ENCODE peak calls at places on chromosomes 11 and 22, in six cellular contexts. One of them, this sample, is unnamed.
A peak's percentile ranks its signal among the peaks of the same experiment; 100 is the strongest.

GRCh38 chr11:132357811-132358572 is 987.6 kb downstream of the NTM start:
- DNase-seq in Peyer's patch: no peak
- DNase-seq in osteoblast: no peak
- DNase-seq in lower lobe of right lung: no peak
- DNase-seq in sigmoid colon: no peak
- DNase-seq in adrenal gland: no peak
- DNase-seq in this sample: no peak

GRCh38 chr22:46300491-46300890 is 3.8 kb downstream of the GTSE1 start:
- DNase-seq in lower lobe of right lung: peak; percentile 32
- DNase-seq in adrenal gland: no peak
- DNase-seq in osteoblast: no peak
- DNase-seq in sigmoid colon: no peak
- DNase-seq in Peyer's patch: peak; percentile 8
- DNase-seq in this sample: no peak

GRCh38 chr11:127106938-127107337 is 106.4 kb upstream of the KIRREL3 start:
- DNase-seq in adrenal gland: no peak
- DNase-seq in sigmoid colon: no peak
- DNase-seq in Peyer's patch: no peak
- DNase-seq in lower lobe of right lung: no peak
- DNase-seq in osteoblast: no peak
- DNase-seq in this sample: no peak

GRCh38 chr11:15114501-15115475 is at the start of gene INSC:
- DNase-seq in Peyer's patch: no peak
- DNase-seq in sigmoid colon: no peak
- DNase-seq in lower lobe of right lung: no peak
- DNase-seq in adrenal gland: no peak
- DNase-seq in osteoblast: peak; percentile 82
- DNase-seq in this sample: no peak

GRCh38 chr22:50605349-50606074 is 4.9 kb downstream of the MAPK8IP2 start:
- DNase-seq in osteoblast: peak; percentile 72
- DNase-seq in sigmoid colon: no peak
- DNase-seq in adrenal gland: no peak
- DNase-seq in lower lobe of right lung: no peak
- DNase-seq in Peyer's patch: no peak
- DNase-seq in this sample: no peak

GRCh38 chr22:31447337-31447736 is 42.3 kb downstream of the EIF4ENIF1 start:
- DNase-seq in adrenal gland: peak; percentile 73
- DNase-seq in osteoblast: no peak
- DNase-seq in lower lobe of right lung: no peak
- DNase-seq in Peyer's patch: no peak
- DNase-seq in sigmoid colon: no peak
- DNase-seq in this sample: no peak

GRCh38 chr22:50729391-50730012 is 8.5 kb upstream of the ACR start:
- DNase-seq in Peyer's patch: no peak
- DNase-seq in lower lobe of right lung: peak; percentile 39
- DNase-seq in sigmoid colon: peak; percentile 59
- DNase-seq in osteoblast: peak; percentile 90
- DNase-seq in adrenal gland: peak; percentile 8
- DNase-seq in this sample: peak; percentile 33

GRCh38 chr11:13954591-13954990 is 7.9 kb upstream of the SPON1 start:
- DNase-seq in Peyer's patch: no peak
- DNase-seq in sigmoid colon: no peak
- DNase-seq in lower lobe of right lung: no peak
- DNase-seq in adrenal gland: no peak
- DNase-seq in osteoblast: no peak
- DNase-seq in this sample: no peak

GRCh38 chr11:100434821-100435641 is 252.1 kb upstream of the ARHGAP42 start:
- DNase-seq in adrenal gland: no peak
- DNase-seq in lower lobe of right lung: no peak
- DNase-seq in osteoblast: no peak
- DNase-seq in Peyer's patch: no peak
- DNase-seq in sigmoid colon: no peak
- DNase-seq in this sample: no peak

GRCh38 chr11:47944555-47945128 is 35.7 kb upstream of the PTPRJ start:
- DNase-seq in osteoblast: peak; percentile 8
- DNase-seq in adrenal gland: no peak
- DNase-seq in lower lobe of right lung: no peak
- DNase-seq in sigmoid colon: no peak
- DNase-seq in Peyer's patch: no peak
- DNase-seq in this sample: no peak

GRCh38 chr22:48744967-48745841 is 1082.5 kb downstream of the BRD1 start:
- DNase-seq in sigmoid colon: no peak
- DNase-seq in osteoblast: peak; percentile 42
- DNase-seq in lower lobe of right lung: no peak
- DNase-seq in adrenal gland: no peak
- DNase-seq in Peyer's patch: no peak
- DNase-seq in this sample: no peak

GRCh38 chr11:105206633-105207032 is 67.1 kb upstream of the CARD18 start:
- DNase-seq in osteoblast: no peak
- DNase-seq in adrenal gland: no peak
- DNase-seq in sigmoid colon: no peak
- DNase-seq in lower lobe of right lung: no peak
- DNase-seq in Peyer's patch: no peak
- DNase-seq in this sample: peak; percentile 16

GRCh38 chr11:85855341-85855656 is at the start of gene CCDC83:
- DNase-seq in Peyer's patch: no peak
- DNase-seq in sigmoid colon: no peak
- DNase-seq in osteoblast: no peak
- DNase-seq in adrenal gland: no peak
- DNase-seq in lower lobe of right lung: no peak
- DNase-seq in this sample: no peak

GRCh38 chr11:60165538-60165937 is 17.3 kb downstream of the MS4A6A start:
- DNase-seq in sigmoid colon: no peak
- DNase-seq in osteoblast: no peak
- DNase-seq in Peyer's patch: no peak
- DNase-seq in lower lobe of right lung: no peak
- DNase-seq in adrenal gland: no peak
- DNase-seq in this sample: no peak

GRCh38 chr11:70301191-70301590 is 30.7 kb downstream of the PPFIA1 start:
- DNase-seq in lower lobe of right lung: no peak
- DNase-seq in Peyer's patch: no peak
- DNase-seq in adrenal gland: no peak
- DNase-seq in sigmoid colon: no peak
- DNase-seq in osteoblast: no peak
- DNase-seq in this sample: peak; percentile 35

DNA sequence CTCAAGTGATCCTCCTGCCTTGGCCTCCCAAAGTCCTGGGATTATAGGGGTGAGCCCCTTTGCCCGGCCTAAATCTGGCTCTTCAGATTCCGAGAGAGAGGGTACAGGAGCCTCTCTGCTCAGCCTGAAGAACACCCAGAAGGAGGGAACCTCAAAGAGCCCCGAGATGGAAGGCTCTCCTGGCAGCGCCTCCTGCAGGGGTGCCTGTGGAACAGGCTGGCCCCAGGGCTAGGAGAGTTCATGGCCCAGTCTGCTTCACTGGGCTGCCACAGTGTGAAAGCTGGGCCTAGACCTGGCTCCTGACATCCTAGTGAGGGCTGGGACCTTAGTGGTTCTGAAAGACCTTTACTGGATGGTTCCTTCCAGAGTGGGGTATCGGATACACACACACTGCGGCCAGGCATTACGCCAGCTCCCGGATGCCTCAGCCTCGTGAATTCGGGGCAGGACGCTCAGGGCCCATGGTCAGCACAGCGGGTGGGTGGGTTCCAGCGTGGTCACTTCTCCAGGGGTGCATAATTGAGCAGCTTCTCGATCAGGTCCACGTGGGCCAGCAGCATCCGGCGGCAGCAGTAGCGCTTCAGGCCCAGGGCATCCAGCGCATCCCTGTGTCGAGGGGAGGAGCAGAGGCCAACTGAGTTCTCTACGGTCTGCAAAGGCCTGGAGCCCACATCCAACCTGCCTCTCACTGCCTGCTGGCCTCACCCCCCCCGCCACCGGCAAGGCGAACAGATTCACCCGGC is 2.3 kb downstream of the POLR2L start:
- DNase-seq in adrenal gland: peak; percentile 28
- DNase-seq in lower lobe of right lung: no peak
- DNase-seq in sigmoid colon: no peak
- DNase-seq in osteoblast: peak; percentile 94
- DNase-seq in Peyer's patch: no peak
- DNase-seq in this sample: no peak
- H3K4me3 ChIP-seq in adrenal gland: no peak overlapping the region
- H3K4me3 ChIP-seq in lower lobe of right lung: peak overlapping the region; percentile 99
- H3K4me3 ChIP-seq in sigmoid colon: no peak overlapping the region
- H3K4me3 ChIP-seq in osteoblast: peak overlapping the region; percentile 97
- H3K4me3 ChIP-seq in Peyer's patch: no peak overlapping the region
- H3K4me3 ChIP-seq in this sample: no peak overlapping the region

DNA sequence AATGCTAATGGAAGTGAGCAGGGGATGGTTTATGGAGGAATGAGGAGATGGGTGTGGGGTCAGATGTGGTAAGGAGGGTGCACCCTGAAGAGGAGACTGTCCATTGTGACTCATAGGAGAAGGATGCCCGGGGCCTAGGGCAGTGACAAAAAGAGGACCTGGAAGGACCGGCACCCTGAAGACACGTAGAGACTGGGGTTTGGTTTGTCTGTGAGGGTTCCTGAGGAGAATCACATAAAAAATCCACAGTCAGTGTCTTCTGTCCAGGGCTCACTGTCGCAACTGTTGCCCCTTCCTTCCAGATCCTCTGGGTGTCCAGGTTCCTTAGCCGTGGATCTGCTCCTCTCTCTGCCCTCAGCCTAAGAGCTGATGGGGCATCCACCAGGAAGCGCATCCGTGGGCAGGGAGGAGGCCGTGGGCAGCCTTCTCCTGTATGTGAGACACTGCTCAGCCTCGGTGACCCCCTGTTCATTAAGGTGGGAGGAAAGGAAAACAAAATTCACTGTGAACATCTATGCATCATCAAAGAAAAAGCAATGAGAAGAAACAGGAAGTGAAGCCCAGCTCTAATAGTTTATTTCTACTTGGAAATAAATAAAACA is 110.7 kb downstream of the VPREB1 start:
- DNase-seq in osteoblast: no peak
- DNase-seq in lower lobe of right lung: no peak
- DNase-seq in Peyer's patch: no peak
- DNase-seq in sigmoid colon: no peak
- DNase-seq in adrenal gland: no peak
- DNase-seq in this sample: no peak
- H3K4me1 ChIP-seq in osteoblast: no peaks in the 10 kb centered on the region
- H3K4me1 ChIP-seq in lower lobe of right lung: peaks cover 3% of the 10 kb centered on the region
- H3K4me1 ChIP-seq in Peyer's patch: no peaks in the 10 kb centered on the region
- H3K4me1 ChIP-seq in sigmoid colon: no peaks in the 10 kb centered on the region
- H3K4me1 ChIP-seq in adrenal gland: no peaks in the 10 kb centered on the region
- H3K4me1 ChIP-seq in this sample: no peaks in the 10 kb centered on the region

GRCh38 chr11:36073411-36074203 is 129.7 kb downstream of the LDLRAD3 start:
- DNase-seq in sigmoid colon: no peak
- DNase-seq in Peyer's patch: no peak
- DNase-seq in lower lobe of right lung: no peak
- DNase-seq in adrenal gland: peak; percentile 67
- DNase-seq in osteoblast: peak; percentile 84
- DNase-seq in this sample: no peak

GRCh38 chr11:36066891-36067290 is 123.0 kb downstream of the LDLRAD3 start:
- DNase-seq in Peyer's patch: no peak
- DNase-seq in sigmoid colon: no peak
- DNase-seq in lower lobe of right lung: no peak
- DNase-seq in adrenal gland: no peak
- DNase-seq in osteoblast: no peak
- DNase-seq in this sample: no peak

GRCh38 chr11:36070215-36070976 is 126.5 kb downstream of the LDLRAD3 start:
- DNase-seq in sigmoid colon: no peak
- DNase-seq in lower lobe of right lung: no peak
- DNase-seq in osteoblast: no peak
- DNase-seq in Peyer's patch: no peak
- DNase-seq in adrenal gland: no peak
- DNase-seq in this sample: no peak

GRCh38 chr11:36071917-36072500 is 128.1 kb downstream of the LDLRAD3 start:
- DNase-seq in osteoblast: no peak
- DNase-seq in Peyer's patch: no peak
- DNase-seq in sigmoid colon: no peak
- DNase-seq in adrenal gland: no peak
- DNase-seq in lower lobe of right lung: no peak
- DNase-seq in this sample: no peak

GRCh38 chr11:36069576-36070214 is 125.8 kb downstream of the LDLRAD3 start:
- DNase-seq in sigmoid colon: no peak
- DNase-seq in lower lobe of right lung: no peak
- DNase-seq in adrenal gland: no peak
- DNase-seq in osteoblast: no peak
- DNase-seq in Peyer's patch: no peak
- DNase-seq in this sample: no peak
- TF ChIP-seq CTCF in sigmoid colon: no peak
- TF ChIP-seq CTCF in lower lobe of right lung: no peak
- TF ChIP-seq CTCF in adrenal gland: no peak
- TF ChIP-seq CTCF in osteoblast: no peak
- TF ChIP-seq CTCF in Peyer's patch: no peak
- TF ChIP-seq CTCF in this sample: peak; percentile 24

DNA sequence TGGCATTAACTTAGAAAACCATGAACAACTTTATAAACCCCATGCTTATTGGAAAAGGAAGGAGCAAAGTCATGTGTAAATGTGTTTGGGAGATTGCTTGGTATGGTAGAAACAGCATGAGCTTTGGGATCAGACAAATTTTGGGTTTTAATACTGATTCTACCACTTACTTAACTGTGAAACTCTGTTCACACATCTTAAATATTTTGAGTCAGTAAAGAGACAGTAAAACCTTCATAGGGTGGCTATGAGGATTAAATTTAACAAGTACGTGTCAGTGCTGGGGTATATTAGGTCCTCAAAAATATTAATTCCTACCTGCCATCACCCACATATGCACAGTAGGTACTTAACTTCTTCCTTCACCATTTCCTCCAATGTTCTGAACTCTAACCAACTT is 96.5 kb downstream of the CD44 start:
- DNase-seq in adrenal gland: no peak
- DNase-seq in lower lobe of right lung: no peak
- DNase-seq in sigmoid colon: no peak
- DNase-seq in osteoblast: no peak
- DNase-seq in Peyer's patch: no peak
- DNase-seq in this sample: no peak
- H3K4me3 ChIP-seq in adrenal gland: no peak overlapping the region
- H3K4me3 ChIP-seq in lower lobe of right lung: no peak overlapping the region
- H3K4me3 ChIP-seq in sigmoid colon: no peak overlapping the region
- H3K4me3 ChIP-seq in osteoblast: no peak overlapping the region
- H3K4me3 ChIP-seq in Peyer's patch: no peak overlapping the region
- H3K4me3 ChIP-seq in this sample: no peak overlapping the region

This sample was measured in Caco-2.